ENCODE peak calls at places on chromosomes 6 and 20, in four cellular contexts. W is T follicular helper cell, U is GM20000, K is mucosa of gallbladder. Y is an unnamed sample.

GRCh38 chr6:13769655-13770053 is 44.7 kb downstream of the MCUR1 start:
- DNase-seq in U (no peak), K (no peak), W (no peak), Y (no peak)

GRCh38 chr6:2213082-2213481 is 32.3 kb downstream of the GMDS start:
- DNase-seq in U (no peak), W (no peak), K (no peak), Y (no peak)

GRCh38 chr6:13667655-13668054 is 44.0 kb downstream of the RANBP9 start:
- DNase-seq in K (no peak), W (no peak), U (no peak), Y (no peak)

GRCh38 chr20:58597021-58597940 is 53.8 kb upstream of the STX16 start:
- DNase-seq in U (no peak), W (no peak), K (peak; percentile 33), Y (no peak)

GRCh38 chr6:106540907-106541306 is 88.4 kb downstream of the RTN4IP1 start:
- DNase-seq in W (no peak), U (no peak), K (no peak), Y (no peak)

GRCh38 chr20:15257471-15257870 is 920.1 kb upstream of the FLRT3 start:
- DNase-seq in K (no peak), W (no peak), U (no peak), Y (no peak)

GRCh38 chr20:30486103-30486478 is 771.4 kb upstream of the DEFB115 start:
- DNase-seq in U (no peak), W (no peak), K (no peak), Y (no peak)

GRCh38 chr6:5199203-5200101 is 61.3 kb downstream of the LYRM4 start:
- DNase-seq in U (no peak), W (no peak), K (no peak), Y (no peak)

GRCh38 chr6:135144678-135145508 is 36.2 kb upstream of the MYB start:
- DNase-seq in W (no peak), K (no peak), U (no peak), Y (no peak)

GRCh38 chr20:36591281-36591680 is 14.3 kb upstream of the RAB5IF start:
- DNase-seq in U (no peak), W (no peak), K (no peak), Y (no peak)

GRCh38 chr20:48451401-48451800 is 376.4 kb downstream of the PREX1 start:
- DNase-seq in W (no peak), K (no peak), U (no peak), Y (no peak)

GRCh38 chr6:107731422-107732319 is 92.4 kb downstream of the SCML4 start:
- DNase-seq in W (no peak), K (no peak), U (no peak), Y (no peak)

GRCh38 chr6:135493218-135493961 is 4.2 kb downstream of the AHI1 start:
- DNase-seq in K (no peak), U (no peak), W (no peak), Y (no peak)

GRCh38 chr6:28693033-28693750 is 167.5 kb downstream of the GPX5 start:
- DNase-seq in W (no peak), K (no peak), U (no peak), Y (no peak)

GRCh38 chr20:18738055-18738454 is 75.5 kb upstream of the SCP2D1 start:
- DNase-seq in W (no peak), U (no peak), K (no peak), Y (no peak)

Y was measured in effector CD4-positive, alpha-beta T cell.